ENCODE peak calls at places on chromosomes 16 and 17, in seven cellular contexts. L is right lobe of liver, V is PC-3, Y is GM23338, C is tibial nerve, H is uterus, X is fibroblast of lung. W is an unnamed sample.

GRCh38 chr17:13865650-13866049 is 203.7 kb upstream of the COX10 start:
- DNase-seq in H (no peak), C (no peak), X (no peak), V (no peak), Y (no peak), L (no peak), W (no peak)

GRCh38 chr16:49183911-49184310 is 97.7 kb downstream of the CBLN1 start:
- DNase-seq in H (no peak), V (peak; percentile 52), Y (peak; percentile 81), C (no peak), X (no peak), L (no peak), W (no peak)

GRCh38 chr16:80827007-80827406 is 22.6 kb upstream of the CDYL2 start:
- DNase-seq in X (no peak), H (no peak), L (no peak), Y (no peak), C (no peak), V (no peak), W (no peak)

GRCh38 chr17:43766413-43767052 is 7.9 kb upstream of the SOST start:
- DNase-seq in V (peak; percentile 78), L (no peak), H (peak; percentile 61), Y (peak; percentile 93), C (peak; percentile 68), X (peak; percentile 47), W (no peak)

GRCh38 chr16:72989203-72989991 is 58.5 kb downstream of the ZFHX3 start:
- DNase-seq in Y (no peak), X (peak; percentile 93), V (peak; percentile 94), L (no peak), H (peak; percentile 36), C (peak; percentile 58), W (peak; percentile 53)

GRCh38 chr17:3846739-3847670 is 959 bp upstream of the NCBP3 start:
- DNase-seq in C (no peak), Y (no peak), X (no peak), L (no peak), V (no peak), H (no peak), W (no peak)

GRCh38 chr17:75959046-75959838 is 18.4 kb upstream of the FBF1 start:
- DNase-seq in Y (peak; percentile 70), C (no peak), L (no peak), V (peak; percentile 79), H (no peak), X (no peak), W (no peak)

GRCh38 chr17:57106107-57106835 is 21.2 kb downstream of the AKAP1 start:
- DNase-seq in Y (peak; percentile 64), X (no peak), H (no peak), V (peak; percentile 55), L (peak; percentile 55), C (no peak), W (no peak)

GRCh38 chr16:85029981-85030381 is 2.4 kb downstream of the KIAA0513 start:
- DNase-seq in V (peak; percentile 36), L (no peak), H (peak; percentile 52), C (no peak), X (peak; percentile 85), Y (no peak), W (no peak)

GRCh38 chr17:9645858-9646555 is 690 bp downstream of the USP43 start:
- DNase-seq in V (peak; percentile 51), L (peak; percentile 75), Y (peak; percentile 79), H (no peak), C (no peak), X (no peak), W (no peak)

GRCh38 chr16:58503166-58503862 is 3.4 kb downstream of the NDRG4 start:
- DNase-seq in X (no peak), Y (no peak), L (no peak), V (no peak), C (no peak), H (no peak), W (no peak)

GRCh38 chr16:24309222-24309905 is 53.2 kb downstream of the CACNG3 start:
- DNase-seq in L (peak; percentile 27), C (no peak), H (no peak), V (peak; percentile 77), Y (no peak), X (peak; percentile 9), W (no peak)

GRCh38 chr17:1315409-1315808 is 35.9 kb downstream of the TRARG1 start:
- DNase-seq in C (no peak), V (no peak), L (no peak), H (no peak), X (no peak), Y (no peak), W (no peak)

GRCh38 chr16:82936941-82937551 is 310.3 kb downstream of the CDH13 start:
- DNase-seq in V (no peak), H (no peak), L (no peak), Y (no peak), X (peak; percentile 50), C (no peak), W (peak; percentile 46)

GRCh38 chr16:66552288-66553143 is at the start of gene CKLF:
- DNase-seq in C (peak; percentile 81), Y (peak; percentile 86), H (peak; percentile 85), X (peak; percentile 87), L (peak; percentile 91), V (peak; percentile 85), W (peak; percentile 70)

GRCh38 chr16:66554021-66554420 is 1.6 kb downstream of the CKLF start:
- DNase-seq in H (no peak), X (no peak), L (no peak), C (no peak), Y (no peak), V (no peak), W (no peak)

GRCh38 chr16:66551788-66552287 is 538 bp upstream of the CKLF start:
- DNase-seq in C (no peak), H (no peak), V (no peak), Y (no peak), L (no peak), X (no peak), W (no peak)

GRCh38 chr16:66554492-66554891 is 2.1 kb downstream of the CKLF start:
- DNase-seq in L (no peak), C (no peak), H (no peak), Y (no peak), X (no peak), V (no peak), W (no peak)

GRCh38 chr16:66553223-66553622 is 847 bp downstream of the CKLF start:
- DNase-seq in X (no peak), C (no peak), H (no peak), Y (no peak), L (no peak), V (no peak), W (no peak)
- H3K27ac ChIP-seq in X (no peak overlapping the region), C (no peak overlapping the region), H (peak overlapping the region; percentile 96), Y (no peak overlapping the region), L (peak overlapping the region; percentile 96), V (no peak overlapping the region), W (no peak overlapping the region)

GRCh38 chr16:12903325-12904040 is 2.1 kb downstream of the SHISA9 start:
- DNase-seq in H (no peak), X (no peak), L (no peak), Y (peak; percentile 69), V (no peak), C (no peak), W (no peak)

GRCh38 chr16:12906765-12907516 is 5.5 kb downstream of the SHISA9 start:
- DNase-seq in X (no peak), L (no peak), C (no peak), V (no peak), H (no peak), Y (no peak), W (no peak)

GRCh38 chr16:12906271-12906670 is 4.9 kb downstream of the SHISA9 start:
- DNase-seq in Y (no peak), H (no peak), X (no peak), C (no peak), L (no peak), V (no peak), W (no peak)

GRCh38 chr16:12904041-12904671 is 2.8 kb downstream of the SHISA9 start:
- DNase-seq in X (no peak), Y (peak; percentile 68), H (no peak), L (no peak), V (no peak), C (no peak), W (no peak)

DNA sequence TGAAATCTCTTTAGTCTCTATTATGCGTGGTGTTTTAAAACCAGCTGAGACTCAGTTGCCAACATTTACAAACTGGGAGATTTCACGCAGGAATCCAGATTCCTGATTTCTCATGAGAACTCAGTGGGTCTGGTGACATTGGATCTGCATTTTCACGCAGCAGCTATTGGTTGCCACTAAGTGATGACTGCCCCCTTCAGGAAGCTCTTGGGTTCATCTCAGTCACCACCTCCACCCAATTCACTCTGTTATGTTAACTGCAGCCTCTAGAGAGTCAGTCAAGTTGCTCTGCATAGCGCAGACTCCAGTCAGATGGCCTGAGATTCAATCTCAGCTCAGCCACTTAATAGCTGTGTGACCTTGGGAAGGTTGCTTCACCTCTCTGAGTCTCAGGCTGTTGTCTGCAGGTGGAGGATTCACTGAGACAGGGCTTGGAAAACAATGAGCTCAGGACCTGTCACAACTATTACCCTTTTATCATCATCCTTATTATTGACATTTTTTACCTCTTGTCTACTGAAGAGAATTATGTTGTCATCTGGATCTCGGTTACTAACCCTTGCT is 6.4 kb downstream of the SHISA9 start:
- DNase-seq in L (no peak), V (peak; percentile 33), Y (peak; percentile 79), X (no peak), H (no peak), C (no peak), W (no peak)
- TF ChIP-seq CTCF in L (peak; percentile 16), V (peak; percentile 33), Y (peak; percentile 76), X (no peak), H (no peak), C (no peak), W (no peak)

GRCh38 chr17:82804442-82805191 is 35.2 kb downstream of the ZNF750 start:
- DNase-seq in X (peak; percentile 84), Y (no peak), V (no peak), H (peak; percentile 91), L (no peak), C (peak; percentile 70), W (no peak)

GRCh38 chr17:82806645-82807044 is 33.2 kb downstream of the ZNF750 start:
- DNase-seq in X (no peak), L (no peak), Y (no peak), H (no peak), C (no peak), V (no peak), W (no peak)

GRCh38 chr17:82803606-82804005 is 36.2 kb downstream of the ZNF750 start:
- DNase-seq in V (no peak), L (no peak), C (no peak), Y (no peak), H (no peak), X (no peak), W (no peak)

GRCh38 chr17:82805823-82806222 is 34.0 kb downstream of the ZNF750 start:
- DNase-seq in C (no peak), H (no peak), V (no peak), X (no peak), Y (no peak), L (no peak), W (no peak)

DNA sequence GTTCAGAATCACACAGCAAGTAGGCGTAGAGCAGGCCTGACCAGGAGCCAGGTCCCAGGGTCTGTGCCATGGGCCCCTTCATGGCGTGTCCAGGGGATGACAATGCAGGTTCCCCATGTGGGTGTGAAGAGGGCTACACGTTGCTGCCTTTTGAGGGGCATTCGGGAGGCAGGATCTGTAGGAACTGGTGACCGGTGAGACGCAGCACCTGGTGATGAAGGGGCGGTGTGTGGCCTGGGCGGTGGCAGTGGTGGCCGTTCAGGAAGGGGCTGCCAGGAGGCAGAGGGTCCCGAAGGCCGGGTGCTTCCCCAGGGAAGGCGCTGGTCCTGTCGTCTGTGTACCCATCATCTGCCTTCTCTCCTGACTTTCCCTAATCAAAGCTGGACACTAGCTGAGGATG is 34.6 kb downstream of the ZNF750 start:
- DNase-seq in L (no peak), V (no peak), X (no peak), C (no peak), H (no peak), Y (no peak), W (no peak)
- H3K27ac ChIP-seq in L (no peak overlapping the region), V (no peak overlapping the region), X (no peak overlapping the region), C (no peak overlapping the region), H (peak overlapping the region; percentile 80), Y (no peak overlapping the region), W (peak overlapping the region; percentile 21)

GRCh38 chr16:56683424-56684162 is 1.3 kb downstream of the MT1X start:
- DNase-seq in Y (peak; percentile 33), H (no peak), V (no peak), L (no peak), C (no peak), X (no peak), W (no peak)
- TF ChIP-seq CTCF in Y (no peak), H (no peak), V (no peak), L (no peak), C (no peak), X (no peak), W (no peak)